ENCODE peak calls at places on chromosomes 4 and X, in eight cellular contexts. J is neural progenitor cell, V is AG09319, E is IMR-90, H is OCI-LY7, F is astrocyte of the spinal cord, W is GM12865, A is fibroblast of lung. C is an unnamed sample.

GRCh38 chrX:130024127-130024526 is 41.7 kb downstream of the BCORL1 start:
- DNase-seq in J (peak; percentile 69), H (peak; percentile 91), W (peak; percentile 86), E (peak; percentile 17), F (peak; percentile 25), V (peak; percentile 20), A (peak; percentile 57), C (peak; percentile 94)

GRCh38 chr4:150006197-150006596 is 72.0 kb upstream of the DCLK2 start:
- DNase-seq in A (no peak), F (no peak), H (no peak), E (peak; percentile 39), W (no peak), V (no peak), J (no peak), C (no peak)

GRCh38 chr4:133147922-133148689 is 988 bp upstream of the PCDH10 start:
- DNase-seq in H (no peak), A (peak; percentile 73), W (no peak), E (peak; percentile 21), V (no peak), F (peak; percentile 77), J (peak; percentile 78), C (no peak)

GRCh38 chr4:185634066-185634652 is 98.9 kb upstream of the PDLIM3 start:
- DNase-seq in W (peak; percentile 44), H (peak; percentile 31), E (peak; percentile 7), F (no peak), J (peak; percentile 16), V (no peak), A (peak; percentile 24), C (no peak)

GRCh38 chrX:69028006-69028760 is 137.1 kb downstream of the PJA1 start:
- DNase-seq in V (no peak), A (no peak), F (no peak), H (peak; percentile 13), J (no peak), E (no peak), W (peak; percentile 68), C (no peak)

GRCh38 chr4:121219222-121219621 is 55.1 kb upstream of the TNIP3 start:
- DNase-seq in H (no peak), J (no peak), A (peak; percentile 74), V (no peak), F (no peak), W (no peak), E (peak; percentile 2), C (no peak)

GRCh38 chrX:55357236-55357635 is 92.5 kb upstream of the PAGE3 start:
- DNase-seq in V (no peak), J (no peak), W (no peak), A (no peak), H (no peak), E (no peak), F (no peak), C (no peak)

GRCh38 chr4:123114915-123115756 is 192.7 kb upstream of the NUDT6 start:
- DNase-seq in H (no peak), E (no peak), J (no peak), A (no peak), W (no peak), F (no peak), V (no peak), C (no peak)

GRCh38 chrX:152632445-152633097 is 5.1 kb upstream of the GABRQ start:
- DNase-seq in E (peak; percentile 24), H (peak; percentile 12), V (peak; percentile 5), F (peak; percentile 43), A (peak; percentile 27), W (peak; percentile 16), J (peak; percentile 42), C (peak; percentile 68)

GRCh38 chrX:70201732-70202131 is 24.4 kb downstream of the DGAT2L6 start:
- DNase-seq in A (no peak), F (no peak), W (no peak), E (no peak), J (no peak), V (no peak), H (no peak), C (no peak)

GRCh38 chrX:70196961-70197805 is 19.9 kb downstream of the DGAT2L6 start:
- DNase-seq in A (peak; percentile 59), J (peak; percentile 65), F (peak; percentile 51), W (peak; percentile 67), V (peak; percentile 7), E (peak; percentile 40), H (peak; percentile 63), C (peak; percentile 54)
- TF ChIP-seq CTCF in A (peak; percentile 52), J (peak; percentile 62), F (peak; percentile 69), W (peak; percentile 55), V (peak; percentile 56), E (peak; percentile 55), H (peak; percentile 75), C (peak; percentile 71)

GRCh38 chrX:73262991-73263390 is 48.3 kb upstream of the NAP1L2 start:
- DNase-seq in E (no peak), H (peak; percentile 4), W (peak; percentile 0), F (no peak), A (no peak), J (peak; percentile 20), V (no peak), C (no peak)
- TF ChIP-seq CTCF in E (peak; percentile 18), H (peak; percentile 48), W (no peak), F (no peak), A (no peak), J (peak; percentile 36), V (peak; percentile 11), C (peak; percentile 8)

GRCh38 chrX:43813898-43814297 is 68.4 kb downstream of the MAOB start:
- DNase-seq in H (no peak), J (peak; percentile 59), W (no peak), V (no peak), E (no peak), F (no peak), A (peak; percentile 29), C (no peak)
- TF ChIP-seq CTCF in H (no peak), J (peak; percentile 53), W (no peak), V (no peak), E (no peak), F (no peak), A (no peak), C (peak; percentile 10)

DNA sequence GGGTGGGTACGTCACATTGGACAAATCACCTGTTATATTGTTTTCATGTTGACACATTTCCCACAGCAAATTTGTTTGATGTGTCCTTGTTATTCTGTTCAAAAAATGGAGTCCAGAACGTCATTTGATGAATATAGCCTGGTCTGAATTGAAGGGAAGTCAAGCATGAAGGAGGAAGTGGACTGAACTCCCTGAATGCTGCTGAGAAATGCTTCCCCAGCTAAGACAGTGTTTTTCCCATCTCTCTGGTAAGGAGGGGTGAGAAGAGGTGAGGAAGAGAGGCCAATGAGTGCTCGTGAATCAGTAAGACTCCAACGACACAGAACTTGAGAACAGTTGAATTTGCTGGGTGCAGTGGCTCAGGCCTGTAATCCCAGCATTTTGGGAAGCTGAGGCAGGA is 127.4 kb downstream of the RBM47 start:
- DNase-seq in W (no peak), E (no peak), J (no peak), V (no peak), A (no peak), H (no peak), F (no peak), C (no peak)
- TF ChIP-seq CTCF in W (no peak), E (no peak), J (no peak), V (no peak), A (no peak), H (no peak), F (no peak), C (no peak)

GRCh38 chrX:67781132-67781531 is 237.3 kb downstream of the AR start:
- DNase-seq in H (no peak), A (no peak), J (no peak), W (no peak), V (no peak), E (no peak), F (no peak), C (no peak)
- TF ChIP-seq CTCF in H (no peak), A (peak; percentile 46), J (no peak), W (no peak), V (peak; percentile 54), E (no peak), F (peak; percentile 40), C (no peak)

GRCh38 chr4:83083925-83084475 is 30.5 kb downstream of the PLAC8 start:
- DNase-seq in W (peak; percentile 51), E (no peak), H (no peak), V (no peak), F (no peak), J (no peak), A (no peak), C (peak; percentile 71)
- TF ChIP-seq CTCF in W (no peak), E (no peak), H (no peak), V (no peak), F (no peak), J (no peak), A (no peak), C (peak; percentile 3)